ENCODE peak calls at places on chromosomes 12 and 14, in five cellular contexts. One of them, this sample, is unnamed.
A peak's percentile ranks its signal among the peaks of the same experiment; 100 is the strongest.

GRCh38 chr12:118061011-118061875 is at the start of gene WSB2:
- DNase-seq in heart left ventricle: peak; percentile 88
- DNase-seq in H9: peak; percentile 59
- DNase-seq in body of pancreas: peak; percentile 69
- DNase-seq in heart right ventricle: peak; percentile 84
- DNase-seq in this sample: peak; percentile 48

GRCh38 chr14:65749287-65749686 is 336.8 kb downstream of the FUT8 start:
- DNase-seq in heart left ventricle: no peak
- DNase-seq in H9: no peak
- DNase-seq in body of pancreas: no peak
- DNase-seq in heart right ventricle: no peak
- DNase-seq in this sample: no peak

GRCh38 chr14:91246051-91246852 is 1.7 kb upstream of the GPR68 start:
- DNase-seq in heart left ventricle: no peak
- DNase-seq in H9: no peak
- DNase-seq in body of pancreas: no peak
- DNase-seq in heart right ventricle: no peak
- DNase-seq in this sample: no peak

GRCh38 chr14:23352506-23353432 is at the start of gene SLC22A17:
- DNase-seq in heart left ventricle: peak; percentile 85
- DNase-seq in H9: peak; percentile 90
- DNase-seq in body of pancreas: peak; percentile 77
- DNase-seq in heart right ventricle: peak; percentile 74
- DNase-seq in this sample: peak; percentile 85

GRCh38 chr12:18090093-18090492 is at the start of gene RERGL:
- DNase-seq in heart left ventricle: no peak
- DNase-seq in H9: no peak
- DNase-seq in body of pancreas: no peak
- DNase-seq in heart right ventricle: no peak
- DNase-seq in this sample: no peak

GRCh38 chr12:98295681-98296080 is 219.7 kb upstream of the TMPO start:
- DNase-seq in heart left ventricle: no peak
- DNase-seq in H9: no peak
- DNase-seq in body of pancreas: no peak
- DNase-seq in heart right ventricle: no peak
- DNase-seq in this sample: no peak

GRCh38 chr12:56080556-56081138 is 682 bp downstream of the ERBB3 start:
- DNase-seq in heart left ventricle: no peak
- DNase-seq in H9: peak; percentile 75
- DNase-seq in body of pancreas: peak; percentile 82
- DNase-seq in heart right ventricle: no peak
- DNase-seq in this sample: no peak

GRCh38 chr12:60830381-60830780 is 1234.6 kb downstream of the SLC16A7 start:
- DNase-seq in heart left ventricle: no peak
- DNase-seq in H9: no peak
- DNase-seq in body of pancreas: no peak
- DNase-seq in heart right ventricle: no peak
- DNase-seq in this sample: peak; percentile 18

GRCh38 chr14:74018704-74019407 is at the start of the genes BBOF1 and ENTPD5:
- DNase-seq in heart left ventricle: peak; percentile 94
- DNase-seq in H9: peak; percentile 69
- DNase-seq in body of pancreas: peak; percentile 84
- DNase-seq in heart right ventricle: peak; percentile 90
- DNase-seq in this sample: peak; percentile 63

GRCh38 chr12:56119361-56119796 is 1.3 kb downstream of the ZC3H10 start:
- DNase-seq in heart left ventricle: no peak
- DNase-seq in H9: peak; percentile 90
- DNase-seq in body of pancreas: peak; percentile 88
- DNase-seq in heart right ventricle: peak; percentile 46
- DNase-seq in this sample: peak; percentile 75

GRCh38 chr12:27319848-27320247 is 12.8 kb upstream of the BMAL2 start:
- DNase-seq in heart left ventricle: no peak
- DNase-seq in H9: no peak
- DNase-seq in body of pancreas: no peak
- DNase-seq in heart right ventricle: no peak
- DNase-seq in this sample: no peak

GRCh38 chr14:76426161-76426696 is 50.3 kb downstream of the ESRRB start:
- DNase-seq in heart left ventricle: no peak
- DNase-seq in H9: no peak
- DNase-seq in body of pancreas: no peak
- DNase-seq in heart right ventricle: no peak
- DNase-seq in this sample: no peak

GRCh38 chr14:66143387-66144112 is 342.6 kb upstream of the CCDC196 start:
- DNase-seq in heart left ventricle: no peak
- DNase-seq in H9: no peak
- DNase-seq in body of pancreas: no peak
- DNase-seq in heart right ventricle: no peak
- DNase-seq in this sample: no peak

GRCh38 chr14:92987148-92987570 is 64.2 kb downstream of the CHGA start:
- DNase-seq in heart left ventricle: peak; percentile 22
- DNase-seq in H9: no peak
- DNase-seq in body of pancreas: no peak
- DNase-seq in heart right ventricle: no peak
- DNase-seq in this sample: no peak

GRCh38 chr14:105600939-105601359 is 74.6 kb downstream of the TMEM121 start:
- DNase-seq in heart left ventricle: no peak
- DNase-seq in H9: no peak
- DNase-seq in body of pancreas: no peak
- DNase-seq in heart right ventricle: no peak
- DNase-seq in this sample: no peak

GRCh38 chr14:95993768-95994592 is 45.2 kb upstream of the C14orf132 start:
- DNase-seq in heart left ventricle: no peak
- DNase-seq in H9: peak; percentile 72
- DNase-seq in body of pancreas: peak; percentile 47
- DNase-seq in heart right ventricle: no peak
- DNase-seq in this sample: peak; percentile 11

GRCh38 chr14:89340200-89340667 is 76.8 kb downstream of the FOXN3 start:
- DNase-seq in heart left ventricle: no peak
- DNase-seq in H9: no peak
- DNase-seq in body of pancreas: no peak
- DNase-seq in heart right ventricle: no peak
- DNase-seq in this sample: no peak

GRCh38 chr12:67449591-67450052 is 180.5 kb downstream of the CAND1 start:
- DNase-seq in heart left ventricle: no peak
- DNase-seq in H9: no peak
- DNase-seq in body of pancreas: no peak
- DNase-seq in heart right ventricle: no peak
- DNase-seq in this sample: no peak

GRCh38 chr12:88145567-88146347 is 3.6 kb downstream of the TMTC3 start:
- DNase-seq in heart left ventricle: no peak
- DNase-seq in H9: no peak
- DNase-seq in body of pancreas: no peak
- DNase-seq in heart right ventricle: no peak
- DNase-seq in this sample: no peak

GRCh38 chr12:94077209-94077608 is 71.2 kb upstream of the PLXNC1 start:
- DNase-seq in heart left ventricle: no peak
- DNase-seq in H9: no peak
- DNase-seq in body of pancreas: no peak
- DNase-seq in heart right ventricle: no peak
- DNase-seq in this sample: no peak

GRCh38 chr14:71532349-71532748 is 399.9 kb upstream of the RGS6 start:
- DNase-seq in heart left ventricle: no peak
- DNase-seq in H9: no peak
- DNase-seq in body of pancreas: no peak
- DNase-seq in heart right ventricle: no peak
- DNase-seq in this sample: peak; percentile 75

GRCh38 chr14:68979722-68980552 is 835 bp upstream of the ACTN1 start:
- DNase-seq in heart left ventricle: peak; percentile 75
- DNase-seq in H9: peak; percentile 79
- DNase-seq in body of pancreas: peak; percentile 50
- DNase-seq in heart right ventricle: peak; percentile 55
- DNase-seq in this sample: no peak

GRCh38 chr14:79629891-79630560 is 581.3 kb downstream of the DIO2 start:
- DNase-seq in heart left ventricle: no peak
- DNase-seq in H9: no peak
- DNase-seq in body of pancreas: no peak
- DNase-seq in heart right ventricle: no peak
- DNase-seq in this sample: no peak

GRCh38 chr14:78519863-78520262 is 349.7 kb downstream of the NRXN3 start:
- DNase-seq in heart left ventricle: no peak
- DNase-seq in H9: peak; percentile 53
- DNase-seq in body of pancreas: peak; percentile 8
- DNase-seq in heart right ventricle: no peak
- DNase-seq in this sample: peak; percentile 9

GRCh38 chr12:124837958-124838803 is 25.5 kb downstream of the SCARB1 start:
- DNase-seq in heart left ventricle: peak; percentile 69
- DNase-seq in H9: no peak
- DNase-seq in body of pancreas: peak; percentile 92
- DNase-seq in heart right ventricle: peak; percentile 61
- DNase-seq in this sample: peak; percentile 94

GRCh38 chr14:64610049-64610746 is 60.4 kb downstream of the PPP1R36 start:
- DNase-seq in heart left ventricle: no peak
- DNase-seq in H9: no peak
- DNase-seq in body of pancreas: no peak
- DNase-seq in heart right ventricle: no peak
- DNase-seq in this sample: no peak

GRCh38 chr14:74875941-74876913 is at the start of gene PROX2:
- DNase-seq in heart left ventricle: peak; percentile 58
- DNase-seq in H9: no peak
- DNase-seq in body of pancreas: no peak
- DNase-seq in heart right ventricle: no peak
- DNase-seq in this sample: no peak

GRCh38 chr12:32270818-32271710 is 128.3 kb upstream of the FGD4 start:
- DNase-seq in heart left ventricle: no peak
- DNase-seq in H9: no peak
- DNase-seq in body of pancreas: peak; percentile 33
- DNase-seq in heart right ventricle: no peak
- DNase-seq in this sample: peak; percentile 42

GRCh38 chr12:79512068-79512467 is 178.7 kb downstream of the PAWR start:
- DNase-seq in heart left ventricle: no peak
- DNase-seq in H9: peak; percentile 76
- DNase-seq in body of pancreas: no peak
- DNase-seq in heart right ventricle: no peak
- DNase-seq in this sample: no peak

GRCh38 chr12:76784600-76785051 is 20.7 kb downstream of the ZDHHC17 start:
- DNase-seq in heart left ventricle: no peak
- DNase-seq in H9: no peak
- DNase-seq in body of pancreas: no peak
- DNase-seq in heart right ventricle: no peak
- DNase-seq in this sample: peak; percentile 21

GRCh38 chr12:109557200-109557599 is 16.1 kb downstream of the MMAB start:
- DNase-seq in heart left ventricle: no peak
- DNase-seq in H9: no peak
- DNase-seq in body of pancreas: no peak
- DNase-seq in heart right ventricle: no peak
- DNase-seq in this sample: no peak

GRCh38 chr14:30389901-30390394 is 169.0 kb upstream of the G2E3 start:
- DNase-seq in heart left ventricle: no peak
- DNase-seq in H9: no peak
- DNase-seq in body of pancreas: no peak
- DNase-seq in heart right ventricle: no peak
- DNase-seq in this sample: no peak

DNA sequence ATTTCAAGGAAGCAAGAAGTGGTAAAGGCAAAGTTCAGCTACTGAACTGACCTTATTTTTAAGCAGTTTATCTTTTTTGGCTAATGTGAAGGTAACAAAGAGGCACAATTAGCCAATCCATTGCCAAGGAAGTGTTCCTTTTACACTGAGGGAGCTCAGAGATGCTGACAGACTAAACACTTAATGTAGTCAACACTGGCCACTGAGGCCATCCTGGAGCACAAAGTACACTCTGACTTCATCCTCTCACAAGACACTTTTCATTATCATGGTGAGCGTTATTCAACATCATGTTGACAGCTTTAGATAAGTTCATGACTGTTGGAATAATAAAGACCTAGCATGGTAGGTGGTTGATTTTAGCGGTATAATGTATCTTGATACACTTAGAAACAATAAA is 89.9 kb downstream of the ADAMTS20 start:
- DNase-seq in heart left ventricle: no peak
- DNase-seq in H9: no peak
- DNase-seq in body of pancreas: no peak
- DNase-seq in heart right ventricle: no peak
- DNase-seq in this sample: no peak
- H3K27ac ChIP-seq in heart left ventricle: no peak overlapping the region
- H3K27ac ChIP-seq in H9: no peak overlapping the region
- H3K27ac ChIP-seq in body of pancreas: no peak overlapping the region
- H3K27ac ChIP-seq in heart right ventricle: no peak overlapping the region
- H3K27ac ChIP-seq in this sample: no peak overlapping the region

GRCh38 chr12:114697741-114698565 is 14.0 kb upstream of the TBX3 start:
- DNase-seq in heart left ventricle: no peak
- DNase-seq in H9: peak; percentile 61
- DNase-seq in body of pancreas: no peak
- DNase-seq in heart right ventricle: no peak
- DNase-seq in this sample: no peak
- H3K27me3 ChIP-seq in heart left ventricle: peaks cover 100% of the 10 kb centered on the region
- H3K27me3 ChIP-seq in H9: peaks cover 99% of the 10 kb centered on the region
- H3K27me3 ChIP-seq in body of pancreas: no peaks in the 10 kb centered on the region
- H3K27me3 ChIP-seq in heart right ventricle: peaks cover 58% of the 10 kb centered on the region
- H3K27me3 ChIP-seq in this sample: peaks cover 96% of the 10 kb centered on the region

DNA sequence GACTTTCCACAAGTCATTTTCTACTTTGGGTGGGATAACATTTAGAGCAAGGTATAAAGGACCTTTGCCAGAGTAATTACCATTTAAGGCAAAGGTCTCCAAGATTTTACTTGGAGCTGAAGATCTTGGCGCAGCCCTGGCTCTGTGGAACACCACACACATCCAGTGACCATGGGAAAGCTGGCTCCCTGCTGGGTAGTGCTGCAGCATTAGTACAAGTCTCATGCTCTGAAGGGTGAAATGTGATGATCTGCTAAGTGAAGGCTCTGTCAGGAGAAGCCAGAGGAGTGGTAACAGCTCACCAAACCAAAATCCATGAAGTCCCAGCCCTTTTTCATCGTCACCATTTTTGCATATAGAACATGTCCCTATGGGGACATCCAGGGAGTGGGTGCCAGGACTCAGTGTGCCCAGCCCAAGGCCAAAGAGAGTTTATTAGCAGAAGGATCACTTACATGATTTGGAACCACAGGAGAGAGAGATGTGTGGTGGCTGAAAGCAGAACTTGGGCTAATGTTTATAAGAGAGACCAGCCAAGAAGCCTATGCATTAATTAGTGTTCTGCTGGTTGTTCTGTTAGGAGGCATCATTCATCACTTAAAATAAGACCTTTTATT is 110.7 kb downstream of the SLC38A6 start:
- DNase-seq in heart left ventricle: no peak
- DNase-seq in H9: no peak
- DNase-seq in body of pancreas: no peak
- DNase-seq in heart right ventricle: no peak
- DNase-seq in this sample: no peak
- H3K27ac ChIP-seq in heart left ventricle: no peak overlapping the region
- H3K27ac ChIP-seq in H9: no peak overlapping the region
- H3K27ac ChIP-seq in body of pancreas: no peak overlapping the region
- H3K27ac ChIP-seq in heart right ventricle: no peak overlapping the region
- H3K27ac ChIP-seq in this sample: no peak overlapping the region

GRCh38 chr14:36524220-36524837 is 4.3 kb upstream of the NKX2-1 start:
- DNase-seq in heart left ventricle: no peak
- DNase-seq in H9: peak; percentile 56
- DNase-seq in body of pancreas: no peak
- DNase-seq in heart right ventricle: no peak
- DNase-seq in this sample: no peak

GRCh38 chr14:36522972-36523685 is 3.1 kb upstream of the NKX2-1 start:
- DNase-seq in heart left ventricle: no peak
- DNase-seq in H9: no peak
- DNase-seq in body of pancreas: no peak
- DNase-seq in heart right ventricle: no peak
- DNase-seq in this sample: no peak

GRCh38 chr14:36522347-36522971 is 2.4 kb upstream of the NKX2-1 start:
- DNase-seq in heart left ventricle: no peak
- DNase-seq in H9: peak; percentile 67
- DNase-seq in body of pancreas: no peak
- DNase-seq in heart right ventricle: no peak
- DNase-seq in this sample: no peak

GRCh38 chr14:36524874-36525745 is 5.1 kb upstream of the NKX2-1 start:
- DNase-seq in heart left ventricle: no peak
- DNase-seq in H9: peak; percentile 90
- DNase-seq in body of pancreas: peak; percentile 38
- DNase-seq in heart right ventricle: no peak
- DNase-seq in this sample: no peak

GRCh38 chr14:36525746-36526099 is 5.7 kb upstream of the NKX2-1 start:
- DNase-seq in heart left ventricle: no peak
- DNase-seq in H9: no peak
- DNase-seq in body of pancreas: no peak
- DNase-seq in heart right ventricle: no peak
- DNase-seq in this sample: no peak
- H3K27me3 ChIP-seq in heart left ventricle: peaks cover 90% of the 10 kb centered on the region
- H3K27me3 ChIP-seq in H9: peaks cover 72% of the 10 kb centered on the region
- H3K27me3 ChIP-seq in body of pancreas: no peaks in the 10 kb centered on the region
- H3K27me3 ChIP-seq in heart right ventricle: peaks cover 47% of the 10 kb centered on the region
- H3K27me3 ChIP-seq in this sample: peaks cover 60% of the 10 kb centered on the region